ENCODE peak calls at places on chromosomes 2 and 18, in ten cellular contexts. One of them, this sample, is unnamed. For H3K9me3 and H3K4me1, the result is how much of the 10 kb centered on the place peaks cover.

GRCh38 chr2:235807347-235807746 is 313.5 kb downstream of the AGAP1 start:
- DNase-seq in IMR-90: no peak
- DNase-seq in H1: peak
- DNase-seq in stomach: no peak
- DNase-seq in right lobe of liver: no peak
- DNase-seq in HepG2: no peak
- DNase-seq in K562: no peak
- DNase-seq in adrenal gland: no peak
- DNase-seq in uterus: no peak
- DNase-seq in heart left ventricle: no peak
- DNase-seq in this sample: no peak

GRCh38 chr2:162925595-162925994 is 87.0 kb upstream of the KCNH7 start:
- DNase-seq in HepG2: no peak
- DNase-seq in H1: no peak
- DNase-seq in K562: no peak
- DNase-seq in stomach: no peak
- DNase-seq in uterus: no peak
- DNase-seq in right lobe of liver: no peak
- DNase-seq in IMR-90: no peak
- DNase-seq in adrenal gland: no peak
- DNase-seq in heart left ventricle: no peak
- DNase-seq in this sample: no peak

GRCh38 chr2:1881502-1881901 is 137.2 kb upstream of the PXDN start:
- DNase-seq in uterus: no peak
- DNase-seq in heart left ventricle: no peak
- DNase-seq in H1: no peak
- DNase-seq in adrenal gland: no peak
- DNase-seq in stomach: no peak
- DNase-seq in K562: no peak
- DNase-seq in right lobe of liver: no peak
- DNase-seq in IMR-90: no peak
- DNase-seq in HepG2: no peak
- DNase-seq in this sample: no peak

GRCh38 chr2:203122317-203122998 is 107.8 kb downstream of the NBEAL1 start:
- DNase-seq in stomach: no peak
- DNase-seq in K562: no peak
- DNase-seq in right lobe of liver: no peak
- DNase-seq in HepG2: peak
- DNase-seq in IMR-90: peak
- DNase-seq in uterus: no peak
- DNase-seq in adrenal gland: no peak
- DNase-seq in heart left ventricle: no peak
- DNase-seq in H1: no peak
- DNase-seq in this sample: no peak

GRCh38 chr18:12431561-12431960 is 23.8 kb downstream of the PRELID3A start:
- DNase-seq in H1: no peak
- DNase-seq in right lobe of liver: no peak
- DNase-seq in K562: no peak
- DNase-seq in stomach: no peak
- DNase-seq in adrenal gland: no peak
- DNase-seq in HepG2: no peak
- DNase-seq in heart left ventricle: no peak
- DNase-seq in IMR-90: no peak
- DNase-seq in uterus: no peak
- DNase-seq in this sample: no peak

GRCh38 chr2:24084386-24085375 is at the start of gene TP53I3:
- DNase-seq in K562: peak
- DNase-seq in stomach: peak
- DNase-seq in uterus: peak
- DNase-seq in adrenal gland: peak
- DNase-seq in IMR-90: peak
- DNase-seq in H1: peak
- DNase-seq in right lobe of liver: peak
- DNase-seq in heart left ventricle: peak
- DNase-seq in HepG2: peak
- DNase-seq in this sample: peak

GRCh38 chr18:21599585-21600525 is 649 bp downstream of the ESCO1 start:
- DNase-seq in adrenal gland: peak
- DNase-seq in H1: peak
- DNase-seq in IMR-90: peak
- DNase-seq in heart left ventricle: peak
- DNase-seq in uterus: no peak
- DNase-seq in HepG2: peak
- DNase-seq in right lobe of liver: peak
- DNase-seq in stomach: peak
- DNase-seq in K562: peak
- DNase-seq in this sample: no peak

GRCh38 chr2:72010647-72011355 is 136.9 kb downstream of the CYP26B1 start:
- DNase-seq in heart left ventricle: no peak
- DNase-seq in right lobe of liver: no peak
- DNase-seq in uterus: no peak
- DNase-seq in stomach: no peak
- DNase-seq in IMR-90: no peak
- DNase-seq in K562: no peak
- DNase-seq in adrenal gland: no peak
- DNase-seq in HepG2: no peak
- DNase-seq in H1: peak
- DNase-seq in this sample: no peak

GRCh38 chr2:98488252-98488651 is 43.6 kb downstream of the INPP4A start:
- DNase-seq in H1: no peak
- DNase-seq in stomach: no peak
- DNase-seq in K562: no peak
- DNase-seq in right lobe of liver: no peak
- DNase-seq in adrenal gland: no peak
- DNase-seq in heart left ventricle: no peak
- DNase-seq in uterus: no peak
- DNase-seq in IMR-90: no peak
- DNase-seq in HepG2: no peak
- DNase-seq in this sample: no peak

GRCh38 chr18:49612515-49613033 is 50.7 kb downstream of the LIPG start:
- DNase-seq in right lobe of liver: no peak
- DNase-seq in uterus: no peak
- DNase-seq in heart left ventricle: no peak
- DNase-seq in HepG2: no peak
- DNase-seq in IMR-90: no peak
- DNase-seq in adrenal gland: no peak
- DNase-seq in H1: peak
- DNase-seq in stomach: no peak
- DNase-seq in K562: no peak
- DNase-seq in this sample: no peak

GRCh38 chr2:18356676-18357075 is 203.8 kb downstream of the RDH14 start:
- DNase-seq in heart left ventricle: no peak
- DNase-seq in H1: no peak
- DNase-seq in right lobe of liver: no peak
- DNase-seq in HepG2: no peak
- DNase-seq in adrenal gland: no peak
- DNase-seq in stomach: no peak
- DNase-seq in uterus: no peak
- DNase-seq in K562: no peak
- DNase-seq in IMR-90: peak
- DNase-seq in this sample: no peak

GRCh38 chr2:102100371-102101096 is 42.0 kb upstream of the IL1R1 start:
- DNase-seq in K562: no peak
- DNase-seq in right lobe of liver: no peak
- DNase-seq in H1: no peak
- DNase-seq in HepG2: peak
- DNase-seq in adrenal gland: no peak
- DNase-seq in heart left ventricle: no peak
- DNase-seq in uterus: no peak
- DNase-seq in stomach: no peak
- DNase-seq in IMR-90: peak
- DNase-seq in this sample: no peak

GRCh38 chr2:59734743-59735142 is 818.7 kb downstream of the BCL11A start:
- DNase-seq in HepG2: no peak
- DNase-seq in K562: no peak
- DNase-seq in stomach: no peak
- DNase-seq in heart left ventricle: peak
- DNase-seq in uterus: no peak
- DNase-seq in IMR-90: no peak
- DNase-seq in adrenal gland: no peak
- DNase-seq in right lobe of liver: no peak
- DNase-seq in H1: no peak
- DNase-seq in this sample: no peak

GRCh38 chr2:109375131-109375561 is 238.6 kb downstream of the SEPTIN10 start:
- DNase-seq in right lobe of liver: no peak
- DNase-seq in H1: peak
- DNase-seq in adrenal gland: peak
- DNase-seq in HepG2: no peak
- DNase-seq in uterus: no peak
- DNase-seq in heart left ventricle: no peak
- DNase-seq in stomach: no peak
- DNase-seq in IMR-90: no peak
- DNase-seq in K562: no peak
- DNase-seq in this sample: no peak

GRCh38 chr18:42048150-42048549 is 93.1 kb downstream of the PIK3C3 start:
- DNase-seq in uterus: no peak
- DNase-seq in right lobe of liver: no peak
- DNase-seq in IMR-90: peak
- DNase-seq in H1: no peak
- DNase-seq in stomach: no peak
- DNase-seq in HepG2: peak
- DNase-seq in K562: no peak
- DNase-seq in heart left ventricle: no peak
- DNase-seq in adrenal gland: no peak
- DNase-seq in this sample: no peak

GRCh38 chr18:22489694-22490093 is 72.0 kb upstream of the CTAGE1 start:
- DNase-seq in K562: no peak
- DNase-seq in adrenal gland: no peak
- DNase-seq in HepG2: peak
- DNase-seq in IMR-90: peak
- DNase-seq in uterus: no peak
- DNase-seq in right lobe of liver: no peak
- DNase-seq in heart left ventricle: no peak
- DNase-seq in H1: no peak
- DNase-seq in stomach: no peak
- DNase-seq in this sample: no peak

GRCh38 chr2:71789556-71790219 is 336.3 kb downstream of the DYSF start:
- DNase-seq in heart left ventricle: peak
- DNase-seq in IMR-90: no peak
- DNase-seq in uterus: no peak
- DNase-seq in stomach: peak
- DNase-seq in K562: peak
- DNase-seq in HepG2: no peak
- DNase-seq in H1: no peak
- DNase-seq in right lobe of liver: no peak
- DNase-seq in adrenal gland: no peak
- DNase-seq in this sample: peak

GRCh38 chr18:80023173-80023572 is 11.1 kb upstream of the RBFA start:
- DNase-seq in heart left ventricle: no peak
- DNase-seq in right lobe of liver: no peak
- DNase-seq in IMR-90: no peak
- DNase-seq in HepG2: no peak
- DNase-seq in stomach: no peak
- DNase-seq in K562: peak
- DNase-seq in adrenal gland: no peak
- DNase-seq in H1: peak
- DNase-seq in uterus: no peak
- DNase-seq in this sample: peak
- H3K9me3 ChIP-seq in heart left ventricle: under half
- H3K9me3 ChIP-seq in right lobe of liver: half or more
- H3K9me3 ChIP-seq in IMR-90: half or more
- H3K9me3 ChIP-seq in HepG2: half or more
- H3K9me3 ChIP-seq in stomach: half or more
- H3K9me3 ChIP-seq in K562: under half
- H3K9me3 ChIP-seq in adrenal gland: under half
- H3K9me3 ChIP-seq in H1: half or more
- H3K9me3 ChIP-seq in uterus: under half
- H3K9me3 ChIP-seq in this sample: under half

GRCh38 chr18:3180325-3180724 is 39.4 kb downstream of the MYOM1 start:
- DNase-seq in HepG2: no peak
- DNase-seq in K562: no peak
- DNase-seq in uterus: no peak
- DNase-seq in right lobe of liver: no peak
- DNase-seq in heart left ventricle: no peak
- DNase-seq in stomach: no peak
- DNase-seq in IMR-90: peak
- DNase-seq in H1: no peak
- DNase-seq in adrenal gland: no peak
- DNase-seq in this sample: no peak
- H3K4me1 ChIP-seq in HepG2: under half
- H3K4me1 ChIP-seq in K562: under half
- H3K4me1 ChIP-seq in uterus: under half
- H3K4me1 ChIP-seq in right lobe of liver: under half
- H3K4me1 ChIP-seq in heart left ventricle: under half
- H3K4me1 ChIP-seq in stomach: under half
- H3K4me1 ChIP-seq in IMR-90: under half
- H3K4me1 ChIP-seq in H1: under half
- H3K4me1 ChIP-seq in adrenal gland: under half
- H3K4me1 ChIP-seq in this sample: under half

GRCh38 chr2:96538487-96539214 is 2.1 kb downstream of the ARID5A start:
- DNase-seq in right lobe of liver: peak
- DNase-seq in K562: no peak
- DNase-seq in IMR-90: no peak
- DNase-seq in adrenal gland: peak
- DNase-seq in heart left ventricle: peak
- DNase-seq in stomach: peak
- DNase-seq in HepG2: peak
- DNase-seq in uterus: peak
- DNase-seq in H1: peak
- DNase-seq in this sample: peak
- TF ChIP-seq POLR2A in right lobe of liver: peak
- TF ChIP-seq POLR2A in K562: no peak
- TF ChIP-seq POLR2A in IMR-90: peak
- TF ChIP-seq POLR2A in adrenal gland: no peak
- TF ChIP-seq POLR2A in heart left ventricle: no peak
- TF ChIP-seq POLR2A in stomach: no peak
- TF ChIP-seq POLR2A in HepG2: no peak
- TF ChIP-seq POLR2A in uterus: peak
- TF ChIP-seq POLR2A in H1: no peak
- TF ChIP-seq POLR2A in this sample: no peak

GRCh38 chr18:78518805-78519204 is 460.8 kb upstream of the SALL3 start:
- DNase-seq in uterus: no peak
- DNase-seq in IMR-90: no peak
- DNase-seq in stomach: peak
- DNase-seq in heart left ventricle: no peak
- DNase-seq in adrenal gland: no peak
- DNase-seq in right lobe of liver: no peak
- DNase-seq in H1: no peak
- DNase-seq in K562: no peak
- DNase-seq in HepG2: no peak
- DNase-seq in this sample: no peak

GRCh38 chr18:78517328-78517727 is 462.3 kb upstream of the SALL3 start:
- DNase-seq in stomach: peak
- DNase-seq in H1: no peak
- DNase-seq in K562: no peak
- DNase-seq in IMR-90: no peak
- DNase-seq in HepG2: no peak
- DNase-seq in uterus: no peak
- DNase-seq in right lobe of liver: no peak
- DNase-seq in heart left ventricle: no peak
- DNase-seq in adrenal gland: no peak
- DNase-seq in this sample: no peak

GRCh38 chr18:78521136-78521535 is 458.5 kb upstream of the SALL3 start:
- DNase-seq in HepG2: no peak
- DNase-seq in adrenal gland: no peak
- DNase-seq in K562: no peak
- DNase-seq in uterus: no peak
- DNase-seq in IMR-90: no peak
- DNase-seq in heart left ventricle: no peak
- DNase-seq in right lobe of liver: no peak
- DNase-seq in stomach: no peak
- DNase-seq in H1: no peak
- DNase-seq in this sample: no peak

GRCh38 chr18:78517973-78518372 is 461.6 kb upstream of the SALL3 start:
- DNase-seq in H1: no peak
- DNase-seq in IMR-90: no peak
- DNase-seq in K562: no peak
- DNase-seq in heart left ventricle: no peak
- DNase-seq in adrenal gland: no peak
- DNase-seq in right lobe of liver: no peak
- DNase-seq in stomach: peak
- DNase-seq in uterus: no peak
- DNase-seq in HepG2: no peak
- DNase-seq in this sample: no peak

GRCh38 chr18:78519394-78520062 is 460.1 kb upstream of the SALL3 start:
- DNase-seq in right lobe of liver: no peak
- DNase-seq in K562: no peak
- DNase-seq in stomach: peak
- DNase-seq in heart left ventricle: no peak
- DNase-seq in IMR-90: no peak
- DNase-seq in H1: no peak
- DNase-seq in uterus: no peak
- DNase-seq in adrenal gland: no peak
- DNase-seq in HepG2: no peak
- DNase-seq in this sample: no peak
- H3K9me3 ChIP-seq in right lobe of liver: under half
- H3K9me3 ChIP-seq in K562: under half
- H3K9me3 ChIP-seq in stomach: under half
- H3K9me3 ChIP-seq in heart left ventricle: under half
- H3K9me3 ChIP-seq in IMR-90: under half
- H3K9me3 ChIP-seq in H1: under half
- H3K9me3 ChIP-seq in uterus: under half
- H3K9me3 ChIP-seq in adrenal gland: under half
- H3K9me3 ChIP-seq in HepG2: under half
- H3K9me3 ChIP-seq in this sample: under half